ENCODE peak calls at places on chromosomes 16 and 17, in nine cellular contexts. A is NCI-H1105 treated with DMSO at 0.1 percent for 48 hours; U is NCI-H1694 treated with DMSO at 0.1 percent for 48 hours; Y is H9; W is HTR-8/SVneo; I is spleen; P is stimulated activated CD4-positive, alpha-beta T cell treated with anti-CD3 and anti-CD28 coated beads, Interleukin-1b, Interleukin-23, amount 100 ng/mL, for 1 hour; G is H1; N is activated naive CD8-positive, alpha-beta T cell treated with anti-CD3 and anti-CD28 coated beads for 36 hours. D is an unnamed sample.

GRCh38 chr16:12804395-12804794 is 708 bp upstream of the CPPED1 start:
- DNase-seq in A (no peak), U (no peak), Y (no peak), W (no peak), I (no peak), P (no peak), G (no peak), N (no peak), D (no peak)

GRCh38 chr17:13520899-13521572 is 80.7 kb downstream of the HS3ST3A1 start:
- DNase-seq in A (no peak), U (no peak), Y (no peak), W (no peak), I (no peak), P (no peak), G (no peak), N (no peak), D (no peak)

GRCh38 chr17:68089881-68090280 is 54.3 kb downstream of the KPNA2 start:
- DNase-seq in A (no peak), U (no peak), Y (no peak), W (no peak), I (no peak), P (no peak), G (no peak), N (no peak), D (peak)

GRCh38 chr16:86037999-86038922 is 139.3 kb downstream of the IRF8 start:
- DNase-seq in A (peak), U (no peak), Y (no peak), W (no peak), I (peak), P (no peak), G (no peak), N (no peak), D (no peak)

GRCh38 chr16:19088341-19088916 is 21.0 kb downstream of the COQ7 start:
- DNase-seq in A (no peak), U (no peak), Y (no peak), W (no peak), I (no peak), P (no peak), G (no peak), N (no peak), D (no peak)

GRCh38 chr16:64278196-64278595 is 843.7 kb downstream of the CDH11 start:
- DNase-seq in A (no peak), U (no peak), Y (no peak), W (no peak), I (no peak), P (no peak), G (no peak), N (no peak), D (no peak)

GRCh38 chr17:38710603-38710962 is 5.5 kb downstream of the MLLT6 start:
- DNase-seq in A (no peak), U (no peak), Y (no peak), W (no peak), I (no peak), P (no peak), G (no peak), N (no peak), D (no peak)

GRCh38 chr16:31428277-31428597 is at the start of gene COX6A2:
- DNase-seq in A (no peak), U (no peak), Y (no peak), W (no peak), I (no peak), P (no peak), G (no peak), N (no peak), D (no peak)

GRCh38 chr17:40373324-40373723 is 8.8 kb upstream of the GJD3 start:
- DNase-seq in A (no peak), U (no peak), Y (no peak), W (no peak), I (no peak), P (no peak), G (no peak), N (no peak), D (no peak)

GRCh38 chr17:38921756-38922411 is 3.5 kb upstream of the LASP1NB start:
- DNase-seq in A (no peak), U (no peak), Y (no peak), W (no peak), I (peak), P (no peak), G (no peak), N (no peak), D (no peak)

GRCh38 chr16:12546918-12547607 is 256.6 kb downstream of the CPPED1 start:
- DNase-seq in A (no peak), U (no peak), Y (no peak), W (no peak), I (no peak), P (no peak), G (no peak), N (no peak), D (no peak)

D was measured in ureter.